ENCODE peak calls at places on chromosomes 2 and 18, in four cellular contexts. One of them, this sample, is unnamed.

GRCh38 chr2:439077-439476 is 151.2 kb upstream of the ALKAL2 start:
- DNase-seq in CD8-positive, alpha-beta T cell: no peak
- DNase-seq in upper lobe of right lung: no peak
- DNase-seq in omental fat pad: no peak
- DNase-seq in this sample: no peak

GRCh38 chr2:224155371-224155770 is 116.3 kb upstream of the SERPINE2 start:
- DNase-seq in CD8-positive, alpha-beta T cell: no peak
- DNase-seq in upper lobe of right lung: no peak
- DNase-seq in omental fat pad: no peak
- DNase-seq in this sample: no peak

GRCh38 chr2:191907091-191907490 is 60.2 kb upstream of the CAVIN2 start:
- DNase-seq in CD8-positive, alpha-beta T cell: no peak
- DNase-seq in upper lobe of right lung: no peak
- DNase-seq in omental fat pad: no peak
- DNase-seq in this sample: no peak

GRCh38 chr2:165594935-165595255 is 125.4 kb downstream of the CSRNP3 start:
- DNase-seq in CD8-positive, alpha-beta T cell: no peak
- DNase-seq in upper lobe of right lung: no peak
- DNase-seq in omental fat pad: no peak
- DNase-seq in this sample: no peak

GRCh38 chr2:141911485-141912066 is 219.2 kb downstream of the LRP1B start:
- DNase-seq in CD8-positive, alpha-beta T cell: no peak
- DNase-seq in upper lobe of right lung: no peak
- DNase-seq in omental fat pad: no peak
- DNase-seq in this sample: peak

GRCh38 chr2:31729442-31730092 is 148.8 kb upstream of the SRD5A2 start:
- DNase-seq in CD8-positive, alpha-beta T cell: no peak
- DNase-seq in upper lobe of right lung: no peak
- DNase-seq in omental fat pad: no peak
- DNase-seq in this sample: no peak

GRCh38 chr2:135424849-135425248 is 106.2 kb downstream of the ZRANB3 start:
- DNase-seq in CD8-positive, alpha-beta T cell: no peak
- DNase-seq in upper lobe of right lung: no peak
- DNase-seq in omental fat pad: no peak
- DNase-seq in this sample: no peak

GRCh38 chr18:9683418-9684396 is 24.4 kb upstream of the RAB31 start:
- DNase-seq in CD8-positive, alpha-beta T cell: no peak
- DNase-seq in upper lobe of right lung: no peak
- DNase-seq in omental fat pad: no peak
- DNase-seq in this sample: no peak

GRCh38 chr18:5158171-5158570 is 38.9 kb downstream of the AKAIN1 start:
- DNase-seq in CD8-positive, alpha-beta T cell: no peak
- DNase-seq in upper lobe of right lung: no peak
- DNase-seq in omental fat pad: no peak
- DNase-seq in this sample: no peak

GRCh38 chr2:133365117-133365516 is 203.1 kb downstream of the NCKAP5 start:
- DNase-seq in CD8-positive, alpha-beta T cell: no peak
- DNase-seq in upper lobe of right lung: no peak
- DNase-seq in omental fat pad: no peak
- DNase-seq in this sample: no peak

GRCh38 chr2:20796374-20796791 is 26.5 kb downstream of the LDAH start:
- DNase-seq in CD8-positive, alpha-beta T cell: no peak
- DNase-seq in upper lobe of right lung: no peak
- DNase-seq in omental fat pad: no peak
- DNase-seq in this sample: no peak

GRCh38 chr2:222424281-222424728 is at the start of gene SGPP2:
- DNase-seq in CD8-positive, alpha-beta T cell: no peak
- DNase-seq in upper lobe of right lung: peak
- DNase-seq in omental fat pad: no peak
- DNase-seq in this sample: peak

GRCh38 chr2:213934560-213934959 is 476.3 kb upstream of the VWC2L start:
- DNase-seq in CD8-positive, alpha-beta T cell: no peak
- DNase-seq in upper lobe of right lung: no peak
- DNase-seq in omental fat pad: no peak
- DNase-seq in this sample: no peak
- TF ChIP-seq CTCF in CD8-positive, alpha-beta T cell: peak
- TF ChIP-seq CTCF in upper lobe of right lung: peak
- TF ChIP-seq CTCF in omental fat pad: no peak
- TF ChIP-seq CTCF in this sample: peak

DNA sequence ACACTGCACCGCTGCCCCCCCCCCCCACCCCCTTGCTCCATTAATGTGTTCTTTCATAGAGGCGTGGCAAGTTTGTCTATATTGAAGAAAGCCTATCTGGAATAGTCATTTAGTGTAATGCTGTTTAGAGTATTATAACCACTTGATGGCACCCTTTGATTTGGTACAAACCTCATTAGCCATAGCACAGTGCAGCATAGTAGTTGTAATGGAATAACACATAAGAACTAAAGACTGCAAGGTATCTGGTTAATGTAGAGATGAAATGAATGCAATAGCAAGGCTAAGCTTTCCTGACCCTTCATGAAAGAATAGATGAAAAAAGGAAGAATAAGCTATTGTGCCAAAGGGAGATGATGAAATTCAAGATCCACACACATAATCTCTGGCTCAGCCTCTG is 81.9 kb downstream of the EHBP1 start:
- DNase-seq in CD8-positive, alpha-beta T cell: no peak
- DNase-seq in upper lobe of right lung: no peak
- DNase-seq in omental fat pad: no peak
- DNase-seq in this sample: no peak
- TF ChIP-seq CTCF in CD8-positive, alpha-beta T cell: no peak
- TF ChIP-seq CTCF in upper lobe of right lung: peak
- TF ChIP-seq CTCF in omental fat pad: no peak
- TF ChIP-seq CTCF in this sample: no peak

DNA sequence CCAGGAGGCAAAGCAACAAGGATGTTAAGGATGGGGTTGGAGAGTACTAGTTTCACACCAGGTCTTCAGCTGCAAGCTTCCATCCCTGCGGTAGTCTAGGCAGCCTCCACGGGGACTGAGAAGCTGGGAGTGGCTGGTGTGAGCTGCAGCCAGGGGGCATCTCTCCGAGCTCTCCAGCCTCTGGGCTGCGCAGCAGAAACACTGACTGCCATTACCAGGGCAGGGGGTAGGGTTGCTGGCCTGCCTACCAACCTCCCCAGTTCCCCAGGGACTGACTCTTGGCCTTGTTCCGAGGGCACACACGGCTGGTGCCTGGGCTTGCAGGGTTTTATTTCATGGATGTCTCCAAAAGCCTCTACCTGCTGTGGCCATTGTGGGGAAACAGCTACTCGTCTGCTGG is 15.9 kb downstream of the GATA6 start:
- DNase-seq in CD8-positive, alpha-beta T cell: no peak
- DNase-seq in upper lobe of right lung: no peak
- DNase-seq in omental fat pad: no peak
- DNase-seq in this sample: no peak
- TF ChIP-seq CTCF in CD8-positive, alpha-beta T cell: no peak
- TF ChIP-seq CTCF in upper lobe of right lung: no peak
- TF ChIP-seq CTCF in omental fat pad: no peak
- TF ChIP-seq CTCF in this sample: no peak

GRCh38 chr18:77170850-77171410 is 38.3 kb upstream of the MBP start:
- DNase-seq in CD8-positive, alpha-beta T cell: no peak
- DNase-seq in upper lobe of right lung: no peak
- DNase-seq in omental fat pad: no peak
- DNase-seq in this sample: no peak
- TF ChIP-seq CTCF in CD8-positive, alpha-beta T cell: no peak
- TF ChIP-seq CTCF in upper lobe of right lung: no peak
- TF ChIP-seq CTCF in omental fat pad: no peak
- TF ChIP-seq CTCF in this sample: no peak

This sample was measured in glutamatergic neuron.